ENCODE peak calls at places on chromosomes 13 and 19, in nine cellular contexts. One of them, this sample, is unnamed.

GRCh38 chr19:45420356-45420755 is 3.4 kb downstream of the ERCC1 start:
- DNase-seq in AG04450: no peak
- DNase-seq in stimulated activated naive CD8-positive, alpha-beta T cell treated with anti-CD3 and anti-CD28 coated beads, Interleukin-15, Interleukin-2, amounts not matched to agents 100 U/mL and 50 U/mL, for 24 hours: no peak
- DNase-seq in HTR-8/SVneo: no peak
- DNase-seq in cardiac muscle cell: no peak
- DNase-seq in tibial artery: no peak
- DNase-seq in activated CD4-positive, alpha-beta T cell treated with anti-CD3 and anti-CD28 coated beads for 1 hour: no peak
- DNase-seq in activated gamma-delta T cell treated with Interleukin-2 at 50 U/mL for 16 hours: no peak
- DNase-seq in G401: no peak
- DNase-seq in this sample: no peak

GRCh38 chr13:52156724-52157251 is 2.6 kb downstream of the NEK3 start:
- DNase-seq in AG04450: no peak
- DNase-seq in stimulated activated naive CD8-positive, alpha-beta T cell treated with anti-CD3 and anti-CD28 coated beads, Interleukin-15, Interleukin-2, amounts not matched to agents 100 U/mL and 50 U/mL, for 24 hours: no peak
- DNase-seq in HTR-8/SVneo: no peak
- DNase-seq in cardiac muscle cell: peak; percentile 32
- DNase-seq in tibial artery: no peak
- DNase-seq in activated CD4-positive, alpha-beta T cell treated with anti-CD3 and anti-CD28 coated beads for 1 hour: no peak
- DNase-seq in activated gamma-delta T cell treated with Interleukin-2 at 50 U/mL for 16 hours: no peak
- DNase-seq in G401: no peak
- DNase-seq in this sample: no peak

GRCh38 chr13:36193151-36193855 is 21.1 kb downstream of the SOHLH2 start:
- DNase-seq in AG04450: no peak
- DNase-seq in stimulated activated naive CD8-positive, alpha-beta T cell treated with anti-CD3 and anti-CD28 coated beads, Interleukin-15, Interleukin-2, amounts not matched to agents 100 U/mL and 50 U/mL, for 24 hours: no peak
- DNase-seq in HTR-8/SVneo: no peak
- DNase-seq in cardiac muscle cell: peak; percentile 44
- DNase-seq in tibial artery: no peak
- DNase-seq in activated CD4-positive, alpha-beta T cell treated with anti-CD3 and anti-CD28 coated beads for 1 hour: no peak
- DNase-seq in activated gamma-delta T cell treated with Interleukin-2 at 50 U/mL for 16 hours: no peak
- DNase-seq in G401: no peak
- DNase-seq in this sample: no peak

GRCh38 chr13:83753912-83754624 is 128.2 kb downstream of the SLITRK1 start:
- DNase-seq in AG04450: no peak
- DNase-seq in stimulated activated naive CD8-positive, alpha-beta T cell treated with anti-CD3 and anti-CD28 coated beads, Interleukin-15, Interleukin-2, amounts not matched to agents 100 U/mL and 50 U/mL, for 24 hours: no peak
- DNase-seq in HTR-8/SVneo: no peak
- DNase-seq in cardiac muscle cell: no peak
- DNase-seq in tibial artery: no peak
- DNase-seq in activated CD4-positive, alpha-beta T cell treated with anti-CD3 and anti-CD28 coated beads for 1 hour: no peak
- DNase-seq in activated gamma-delta T cell treated with Interleukin-2 at 50 U/mL for 16 hours: no peak
- DNase-seq in G401: no peak
- DNase-seq in this sample: no peak

GRCh38 chr13:29676535-29676934 is 81.0 kb upstream of the SLC7A1 start:
- DNase-seq in AG04450: no peak
- DNase-seq in stimulated activated naive CD8-positive, alpha-beta T cell treated with anti-CD3 and anti-CD28 coated beads, Interleukin-15, Interleukin-2, amounts not matched to agents 100 U/mL and 50 U/mL, for 24 hours: no peak
- DNase-seq in HTR-8/SVneo: peak; percentile 9
- DNase-seq in cardiac muscle cell: peak; percentile 7
- DNase-seq in tibial artery: no peak
- DNase-seq in activated CD4-positive, alpha-beta T cell treated with anti-CD3 and anti-CD28 coated beads for 1 hour: no peak
- DNase-seq in activated gamma-delta T cell treated with Interleukin-2 at 50 U/mL for 16 hours: no peak
- DNase-seq in G401: no peak
- DNase-seq in this sample: no peak

GRCh38 chr13:76723551-76724232 is 162.5 kb downstream of the KCTD12 start:
- DNase-seq in AG04450: peak; percentile 54
- DNase-seq in stimulated activated naive CD8-positive, alpha-beta T cell treated with anti-CD3 and anti-CD28 coated beads, Interleukin-15, Interleukin-2, amounts not matched to agents 100 U/mL and 50 U/mL, for 24 hours: peak; percentile 6
- DNase-seq in HTR-8/SVneo: peak; percentile 6
- DNase-seq in cardiac muscle cell: peak; percentile 82
- DNase-seq in tibial artery: no peak
- DNase-seq in activated CD4-positive, alpha-beta T cell treated with anti-CD3 and anti-CD28 coated beads for 1 hour: no peak
- DNase-seq in activated gamma-delta T cell treated with Interleukin-2 at 50 U/mL for 16 hours: peak; percentile 13
- DNase-seq in G401: peak; percentile 59
- DNase-seq in this sample: peak; percentile 17

GRCh38 chr19:751501-752341 is 809 bp downstream of the MISP start:
- DNase-seq in AG04450: peak; percentile 45
- DNase-seq in stimulated activated naive CD8-positive, alpha-beta T cell treated with anti-CD3 and anti-CD28 coated beads, Interleukin-15, Interleukin-2, amounts not matched to agents 100 U/mL and 50 U/mL, for 24 hours: no peak
- DNase-seq in HTR-8/SVneo: peak; percentile 86
- DNase-seq in cardiac muscle cell: peak; percentile 64
- DNase-seq in tibial artery: no peak
- DNase-seq in activated CD4-positive, alpha-beta T cell treated with anti-CD3 and anti-CD28 coated beads for 1 hour: no peak
- DNase-seq in activated gamma-delta T cell treated with Interleukin-2 at 50 U/mL for 16 hours: no peak
- DNase-seq in G401: no peak
- DNase-seq in this sample: no peak

GRCh38 chr19:42024622-42025111 is 30.6 kb upstream of the ATP1A3 start:
- DNase-seq in AG04450: peak; percentile 24
- DNase-seq in stimulated activated naive CD8-positive, alpha-beta T cell treated with anti-CD3 and anti-CD28 coated beads, Interleukin-15, Interleukin-2, amounts not matched to agents 100 U/mL and 50 U/mL, for 24 hours: no peak
- DNase-seq in HTR-8/SVneo: peak; percentile 73
- DNase-seq in cardiac muscle cell: peak; percentile 72
- DNase-seq in tibial artery: no peak
- DNase-seq in activated CD4-positive, alpha-beta T cell treated with anti-CD3 and anti-CD28 coated beads for 1 hour: no peak
- DNase-seq in activated gamma-delta T cell treated with Interleukin-2 at 50 U/mL for 16 hours: no peak
- DNase-seq in G401: peak; percentile 91
- DNase-seq in this sample: no peak

GRCh38 chr13:51396352-51396751 is 56.5 kb downstream of the INTS6 start:
- DNase-seq in AG04450: no peak
- DNase-seq in stimulated activated naive CD8-positive, alpha-beta T cell treated with anti-CD3 and anti-CD28 coated beads, Interleukin-15, Interleukin-2, amounts not matched to agents 100 U/mL and 50 U/mL, for 24 hours: no peak
- DNase-seq in HTR-8/SVneo: no peak
- DNase-seq in cardiac muscle cell: peak; percentile 15
- DNase-seq in tibial artery: no peak
- DNase-seq in activated CD4-positive, alpha-beta T cell treated with anti-CD3 and anti-CD28 coated beads for 1 hour: no peak
- DNase-seq in activated gamma-delta T cell treated with Interleukin-2 at 50 U/mL for 16 hours: no peak
- DNase-seq in G401: no peak
- DNase-seq in this sample: no peak

GRCh38 chr13:44402902-44403719 is 29.5 kb downstream of the SERP2 start:
- DNase-seq in AG04450: no peak
- DNase-seq in stimulated activated naive CD8-positive, alpha-beta T cell treated with anti-CD3 and anti-CD28 coated beads, Interleukin-15, Interleukin-2, amounts not matched to agents 100 U/mL and 50 U/mL, for 24 hours: no peak
- DNase-seq in HTR-8/SVneo: no peak
- DNase-seq in cardiac muscle cell: no peak
- DNase-seq in tibial artery: no peak
- DNase-seq in activated CD4-positive, alpha-beta T cell treated with anti-CD3 and anti-CD28 coated beads for 1 hour: no peak
- DNase-seq in activated gamma-delta T cell treated with Interleukin-2 at 50 U/mL for 16 hours: no peak
- DNase-seq in G401: peak; percentile 48
- DNase-seq in this sample: no peak

GRCh38 chr13:91368101-91368500 is 20.6 kb downstream of the MIR17HG start:
- DNase-seq in AG04450: no peak
- DNase-seq in stimulated activated naive CD8-positive, alpha-beta T cell treated with anti-CD3 and anti-CD28 coated beads, Interleukin-15, Interleukin-2, amounts not matched to agents 100 U/mL and 50 U/mL, for 24 hours: no peak
- DNase-seq in HTR-8/SVneo: no peak
- DNase-seq in cardiac muscle cell: no peak
- DNase-seq in tibial artery: no peak
- DNase-seq in activated CD4-positive, alpha-beta T cell treated with anti-CD3 and anti-CD28 coated beads for 1 hour: no peak
- DNase-seq in activated gamma-delta T cell treated with Interleukin-2 at 50 U/mL for 16 hours: no peak
- DNase-seq in G401: no peak
- DNase-seq in this sample: no peak

GRCh38 chr13:99385161-99385560 is 78.0 kb upstream of the GPR183 start:
- DNase-seq in AG04450: no peak
- DNase-seq in stimulated activated naive CD8-positive, alpha-beta T cell treated with anti-CD3 and anti-CD28 coated beads, Interleukin-15, Interleukin-2, amounts not matched to agents 100 U/mL and 50 U/mL, for 24 hours: no peak
- DNase-seq in HTR-8/SVneo: no peak
- DNase-seq in cardiac muscle cell: no peak
- DNase-seq in tibial artery: no peak
- DNase-seq in activated CD4-positive, alpha-beta T cell treated with anti-CD3 and anti-CD28 coated beads for 1 hour: peak; percentile 4
- DNase-seq in activated gamma-delta T cell treated with Interleukin-2 at 50 U/mL for 16 hours: no peak
- DNase-seq in G401: no peak
- DNase-seq in this sample: no peak

GRCh38 chr13:28179974-28180373 is 41.6 kb downstream of the PAN3 start:
- DNase-seq in AG04450: no peak
- DNase-seq in stimulated activated naive CD8-positive, alpha-beta T cell treated with anti-CD3 and anti-CD28 coated beads, Interleukin-15, Interleukin-2, amounts not matched to agents 100 U/mL and 50 U/mL, for 24 hours: no peak
- DNase-seq in HTR-8/SVneo: no peak
- DNase-seq in cardiac muscle cell: no peak
- DNase-seq in tibial artery: no peak
- DNase-seq in activated CD4-positive, alpha-beta T cell treated with anti-CD3 and anti-CD28 coated beads for 1 hour: no peak
- DNase-seq in activated gamma-delta T cell treated with Interleukin-2 at 50 U/mL for 16 hours: no peak
- DNase-seq in G401: no peak
- DNase-seq in this sample: no peak

GRCh38 chr13:92948034-92948433 is 278.6 kb upstream of the GPC6 start:
- DNase-seq in AG04450: no peak
- DNase-seq in stimulated activated naive CD8-positive, alpha-beta T cell treated with anti-CD3 and anti-CD28 coated beads, Interleukin-15, Interleukin-2, amounts not matched to agents 100 U/mL and 50 U/mL, for 24 hours: no peak
- DNase-seq in HTR-8/SVneo: no peak
- DNase-seq in cardiac muscle cell: no peak
- DNase-seq in tibial artery: no peak
- DNase-seq in activated CD4-positive, alpha-beta T cell treated with anti-CD3 and anti-CD28 coated beads for 1 hour: no peak
- DNase-seq in activated gamma-delta T cell treated with Interleukin-2 at 50 U/mL for 16 hours: no peak
- DNase-seq in G401: no peak
- DNase-seq in this sample: no peak

GRCh38 chr13:39781381-39781780 is 125.9 kb downstream of the COG6 start:
- DNase-seq in AG04450: no peak
- DNase-seq in stimulated activated naive CD8-positive, alpha-beta T cell treated with anti-CD3 and anti-CD28 coated beads, Interleukin-15, Interleukin-2, amounts not matched to agents 100 U/mL and 50 U/mL, for 24 hours: no peak
- DNase-seq in HTR-8/SVneo: no peak
- DNase-seq in cardiac muscle cell: no peak
- DNase-seq in tibial artery: no peak
- DNase-seq in activated CD4-positive, alpha-beta T cell treated with anti-CD3 and anti-CD28 coated beads for 1 hour: no peak
- DNase-seq in activated gamma-delta T cell treated with Interleukin-2 at 50 U/mL for 16 hours: no peak
- DNase-seq in G401: no peak
- DNase-seq in this sample: no peak

GRCh38 chr13:48072787-48073186 is 22.1 kb downstream of the MED4 start:
- DNase-seq in AG04450: no peak
- DNase-seq in stimulated activated naive CD8-positive, alpha-beta T cell treated with anti-CD3 and anti-CD28 coated beads, Interleukin-15, Interleukin-2, amounts not matched to agents 100 U/mL and 50 U/mL, for 24 hours: no peak
- DNase-seq in HTR-8/SVneo: no peak
- DNase-seq in cardiac muscle cell: no peak
- DNase-seq in tibial artery: no peak
- DNase-seq in activated CD4-positive, alpha-beta T cell treated with anti-CD3 and anti-CD28 coated beads for 1 hour: no peak
- DNase-seq in activated gamma-delta T cell treated with Interleukin-2 at 50 U/mL for 16 hours: no peak
- DNase-seq in G401: no peak
- DNase-seq in this sample: no peak

GRCh38 chr19:44557933-44558332 is 28.5 kb upstream of the CEACAM20 start:
- DNase-seq in AG04450: no peak
- DNase-seq in stimulated activated naive CD8-positive, alpha-beta T cell treated with anti-CD3 and anti-CD28 coated beads, Interleukin-15, Interleukin-2, amounts not matched to agents 100 U/mL and 50 U/mL, for 24 hours: no peak
- DNase-seq in HTR-8/SVneo: no peak
- DNase-seq in cardiac muscle cell: no peak
- DNase-seq in tibial artery: no peak
- DNase-seq in activated CD4-positive, alpha-beta T cell treated with anti-CD3 and anti-CD28 coated beads for 1 hour: no peak
- DNase-seq in activated gamma-delta T cell treated with Interleukin-2 at 50 U/mL for 16 hours: no peak
- DNase-seq in G401: no peak
- DNase-seq in this sample: no peak

GRCh38 chr13:30766957-30767603 is 31.7 kb downstream of the ALOX5AP start:
- DNase-seq in AG04450: no peak
- DNase-seq in stimulated activated naive CD8-positive, alpha-beta T cell treated with anti-CD3 and anti-CD28 coated beads, Interleukin-15, Interleukin-2, amounts not matched to agents 100 U/mL and 50 U/mL, for 24 hours: no peak
- DNase-seq in HTR-8/SVneo: no peak
- DNase-seq in cardiac muscle cell: no peak
- DNase-seq in tibial artery: no peak
- DNase-seq in activated CD4-positive, alpha-beta T cell treated with anti-CD3 and anti-CD28 coated beads for 1 hour: no peak
- DNase-seq in activated gamma-delta T cell treated with Interleukin-2 at 50 U/mL for 16 hours: peak; percentile 35
- DNase-seq in G401: no peak
- DNase-seq in this sample: no peak

GRCh38 chr19:18475762-18476331 is 37.9 kb upstream of the ISYNA1 start:
- DNase-seq in AG04450: no peak
- DNase-seq in stimulated activated naive CD8-positive, alpha-beta T cell treated with anti-CD3 and anti-CD28 coated beads, Interleukin-15, Interleukin-2, amounts not matched to agents 100 U/mL and 50 U/mL, for 24 hours: no peak
- DNase-seq in HTR-8/SVneo: no peak
- DNase-seq in cardiac muscle cell: no peak
- DNase-seq in tibial artery: no peak
- DNase-seq in activated CD4-positive, alpha-beta T cell treated with anti-CD3 and anti-CD28 coated beads for 1 hour: no peak
- DNase-seq in activated gamma-delta T cell treated with Interleukin-2 at 50 U/mL for 16 hours: no peak
- DNase-seq in G401: peak; percentile 56
- DNase-seq in this sample: no peak

GRCh38 chr19:1945899-1946298 is 4.9 kb downstream of the CSNK1G2 start:
- DNase-seq in AG04450: no peak
- DNase-seq in stimulated activated naive CD8-positive, alpha-beta T cell treated with anti-CD3 and anti-CD28 coated beads, Interleukin-15, Interleukin-2, amounts not matched to agents 100 U/mL and 50 U/mL, for 24 hours: peak; percentile 44
- DNase-seq in HTR-8/SVneo: peak; percentile 51
- DNase-seq in cardiac muscle cell: peak; percentile 29
- DNase-seq in tibial artery: no peak
- DNase-seq in activated CD4-positive, alpha-beta T cell treated with anti-CD3 and anti-CD28 coated beads for 1 hour: no peak
- DNase-seq in activated gamma-delta T cell treated with Interleukin-2 at 50 U/mL for 16 hours: no peak
- DNase-seq in G401: no peak
- DNase-seq in this sample: peak; percentile 28

GRCh38 chr13:95323930-95324662 is 22.8 kb upstream of the ABCC4 start:
- DNase-seq in AG04450: no peak
- DNase-seq in stimulated activated naive CD8-positive, alpha-beta T cell treated with anti-CD3 and anti-CD28 coated beads, Interleukin-15, Interleukin-2, amounts not matched to agents 100 U/mL and 50 U/mL, for 24 hours: no peak
- DNase-seq in HTR-8/SVneo: no peak
- DNase-seq in cardiac muscle cell: no peak
- DNase-seq in tibial artery: no peak
- DNase-seq in activated CD4-positive, alpha-beta T cell treated with anti-CD3 and anti-CD28 coated beads for 1 hour: no peak
- DNase-seq in activated gamma-delta T cell treated with Interleukin-2 at 50 U/mL for 16 hours: no peak
- DNase-seq in G401: no peak
- DNase-seq in this sample: no peak

GRCh38 chr19:18306209-18306902 is 16.5 kb downstream of the LSM4 start:
- DNase-seq in AG04450: no peak
- DNase-seq in stimulated activated naive CD8-positive, alpha-beta T cell treated with anti-CD3 and anti-CD28 coated beads, Interleukin-15, Interleukin-2, amounts not matched to agents 100 U/mL and 50 U/mL, for 24 hours: no peak
- DNase-seq in HTR-8/SVneo: no peak
- DNase-seq in cardiac muscle cell: no peak
- DNase-seq in tibial artery: no peak
- DNase-seq in activated CD4-positive, alpha-beta T cell treated with anti-CD3 and anti-CD28 coated beads for 1 hour: no peak
- DNase-seq in activated gamma-delta T cell treated with Interleukin-2 at 50 U/mL for 16 hours: no peak
- DNase-seq in G401: peak; percentile 32
- DNase-seq in this sample: no peak

GRCh38 chr13:36536546-36536945 is 104.3 kb downstream of the CCNA1 start:
- DNase-seq in AG04450: no peak
- DNase-seq in stimulated activated naive CD8-positive, alpha-beta T cell treated with anti-CD3 and anti-CD28 coated beads, Interleukin-15, Interleukin-2, amounts not matched to agents 100 U/mL and 50 U/mL, for 24 hours: no peak
- DNase-seq in HTR-8/SVneo: no peak
- DNase-seq in cardiac muscle cell: no peak
- DNase-seq in tibial artery: no peak
- DNase-seq in activated CD4-positive, alpha-beta T cell treated with anti-CD3 and anti-CD28 coated beads for 1 hour: no peak
- DNase-seq in activated gamma-delta T cell treated with Interleukin-2 at 50 U/mL for 16 hours: no peak
- DNase-seq in G401: no peak
- DNase-seq in this sample: no peak

GRCh38 chr19:13056052-13056660 is 46.5 kb downstream of the LYL1 start:
- DNase-seq in AG04450: no peak
- DNase-seq in stimulated activated naive CD8-positive, alpha-beta T cell treated with anti-CD3 and anti-CD28 coated beads, Interleukin-15, Interleukin-2, amounts not matched to agents 100 U/mL and 50 U/mL, for 24 hours: no peak
- DNase-seq in HTR-8/SVneo: peak; percentile 74
- DNase-seq in cardiac muscle cell: peak; percentile 86
- DNase-seq in tibial artery: peak; percentile 90
- DNase-seq in activated CD4-positive, alpha-beta T cell treated with anti-CD3 and anti-CD28 coated beads for 1 hour: no peak
- DNase-seq in activated gamma-delta T cell treated with Interleukin-2 at 50 U/mL for 16 hours: no peak
- DNase-seq in G401: peak; percentile 67
- DNase-seq in this sample: no peak

GRCh38 chr19:14031719-14032480 is at the start of gene IL27RA:
- DNase-seq in AG04450: no peak
- DNase-seq in stimulated activated naive CD8-positive, alpha-beta T cell treated with anti-CD3 and anti-CD28 coated beads, Interleukin-15, Interleukin-2, amounts not matched to agents 100 U/mL and 50 U/mL, for 24 hours: peak; percentile 83
- DNase-seq in HTR-8/SVneo: peak; percentile 72
- DNase-seq in cardiac muscle cell: peak; percentile 51
- DNase-seq in tibial artery: peak; percentile 71
- DNase-seq in activated CD4-positive, alpha-beta T cell treated with anti-CD3 and anti-CD28 coated beads for 1 hour: peak; percentile 76
- DNase-seq in activated gamma-delta T cell treated with Interleukin-2 at 50 U/mL for 16 hours: peak; percentile 91
- DNase-seq in G401: peak; percentile 59
- DNase-seq in this sample: peak; percentile 35

GRCh38 chr13:84192125-84192524 is 309.9 kb upstream of the SLITRK1 start:
- DNase-seq in AG04450: peak; percentile 67
- DNase-seq in stimulated activated naive CD8-positive, alpha-beta T cell treated with anti-CD3 and anti-CD28 coated beads, Interleukin-15, Interleukin-2, amounts not matched to agents 100 U/mL and 50 U/mL, for 24 hours: no peak
- DNase-seq in HTR-8/SVneo: peak; percentile 12
- DNase-seq in cardiac muscle cell: peak; percentile 78
- DNase-seq in tibial artery: no peak
- DNase-seq in activated CD4-positive, alpha-beta T cell treated with anti-CD3 and anti-CD28 coated beads for 1 hour: no peak
- DNase-seq in activated gamma-delta T cell treated with Interleukin-2 at 50 U/mL for 16 hours: no peak
- DNase-seq in G401: no peak
- DNase-seq in this sample: no peak

GRCh38 chr19:6041071-6041470 is 63.1 kb upstream of the RANBP3 start:
- DNase-seq in AG04450: no peak
- DNase-seq in stimulated activated naive CD8-positive, alpha-beta T cell treated with anti-CD3 and anti-CD28 coated beads, Interleukin-15, Interleukin-2, amounts not matched to agents 100 U/mL and 50 U/mL, for 24 hours: no peak
- DNase-seq in HTR-8/SVneo: no peak
- DNase-seq in cardiac muscle cell: no peak
- DNase-seq in tibial artery: peak; percentile 51
- DNase-seq in activated CD4-positive, alpha-beta T cell treated with anti-CD3 and anti-CD28 coated beads for 1 hour: no peak
- DNase-seq in activated gamma-delta T cell treated with Interleukin-2 at 50 U/mL for 16 hours: no peak
- DNase-seq in G401: no peak
- DNase-seq in this sample: no peak

GRCh38 chr13:41274881-41275280 is 11.5 kb upstream of the MTRF1 start:
- DNase-seq in AG04450: no peak
- DNase-seq in stimulated activated naive CD8-positive, alpha-beta T cell treated with anti-CD3 and anti-CD28 coated beads, Interleukin-15, Interleukin-2, amounts not matched to agents 100 U/mL and 50 U/mL, for 24 hours: no peak
- DNase-seq in HTR-8/SVneo: no peak
- DNase-seq in cardiac muscle cell: no peak
- DNase-seq in tibial artery: no peak
- DNase-seq in activated CD4-positive, alpha-beta T cell treated with anti-CD3 and anti-CD28 coated beads for 1 hour: no peak
- DNase-seq in activated gamma-delta T cell treated with Interleukin-2 at 50 U/mL for 16 hours: no peak
- DNase-seq in G401: no peak
- DNase-seq in this sample: no peak

GRCh38 chr13:20669162-20669561 is 34.3 kb upstream of the IL17D start:
- DNase-seq in AG04450: no peak
- DNase-seq in stimulated activated naive CD8-positive, alpha-beta T cell treated with anti-CD3 and anti-CD28 coated beads, Interleukin-15, Interleukin-2, amounts not matched to agents 100 U/mL and 50 U/mL, for 24 hours: no peak
- DNase-seq in HTR-8/SVneo: no peak
- DNase-seq in cardiac muscle cell: no peak
- DNase-seq in tibial artery: no peak
- DNase-seq in activated CD4-positive, alpha-beta T cell treated with anti-CD3 and anti-CD28 coated beads for 1 hour: no peak
- DNase-seq in activated gamma-delta T cell treated with Interleukin-2 at 50 U/mL for 16 hours: no peak
- DNase-seq in G401: no peak
- DNase-seq in this sample: no peak

GRCh38 chr13:110044521-110045200 is 258.3 kb upstream of the IRS2 start:
- DNase-seq in AG04450: no peak
- DNase-seq in stimulated activated naive CD8-positive, alpha-beta T cell treated with anti-CD3 and anti-CD28 coated beads, Interleukin-15, Interleukin-2, amounts not matched to agents 100 U/mL and 50 U/mL, for 24 hours: no peak
- DNase-seq in HTR-8/SVneo: no peak
- DNase-seq in cardiac muscle cell: peak; percentile 47
- DNase-seq in tibial artery: no peak
- DNase-seq in activated CD4-positive, alpha-beta T cell treated with anti-CD3 and anti-CD28 coated beads for 1 hour: no peak
- DNase-seq in activated gamma-delta T cell treated with Interleukin-2 at 50 U/mL for 16 hours: no peak
- DNase-seq in G401: no peak
- DNase-seq in this sample: no peak

GRCh38 chr19:2032296-2032941 is 16.9 kb upstream of the BTBD2 start:
- DNase-seq in AG04450: no peak
- DNase-seq in stimulated activated naive CD8-positive, alpha-beta T cell treated with anti-CD3 and anti-CD28 coated beads, Interleukin-15, Interleukin-2, amounts not matched to agents 100 U/mL and 50 U/mL, for 24 hours: peak; percentile 61
- DNase-seq in HTR-8/SVneo: peak; percentile 88
- DNase-seq in cardiac muscle cell: peak; percentile 91
- DNase-seq in tibial artery: peak; percentile 99
- DNase-seq in activated CD4-positive, alpha-beta T cell treated with anti-CD3 and anti-CD28 coated beads for 1 hour: no peak
- DNase-seq in activated gamma-delta T cell treated with Interleukin-2 at 50 U/mL for 16 hours: peak; percentile 40
- DNase-seq in G401: peak; percentile 97
- DNase-seq in this sample: peak; percentile 96

This sample was measured in gastrocnemius medialis.